ENCODE peak calls at places on chromosomes 2 and 18, in seven cellular contexts. I is omental fat pad; S is AG09309; T is CD8-positive, alpha-beta T cell; V is fibroblast of lung; H is left ventricle myocardium inferior; D is astrocyte of the spinal cord. R is an unnamed sample.

GRCh38 chr2:227301523-227301922 is 23.5 kb upstream of the MFF start:
- DNase-seq in I (no peak), S (no peak), T (no peak), V (no peak), H (no peak), D (no peak), R (no peak)

GRCh38 chr2:174901075-174901474 is 104.1 kb downstream of the CHN1 start:
- DNase-seq in I (no peak), S (no peak), T (no peak), V (no peak), H (no peak), D (no peak), R (no peak)

GRCh38 chr18:46623541-46623940 is 33.5 kb downstream of the LOXHD1 start:
- DNase-seq in I (no peak), S (no peak), T (peak), V (no peak), H (peak), D (no peak), R (no peak)

GRCh38 chr18:36688020-36688965 is 140.5 kb downstream of the TPGS2 start:
- DNase-seq in I (peak), S (no peak), T (peak), V (peak), H (no peak), D (peak), R (no peak)

GRCh38 chr2:120480903-120481445 is 135.0 kb downstream of the INHBB start:
- DNase-seq in I (no peak), S (no peak), T (no peak), V (no peak), H (no peak), D (no peak), R (no peak)

GRCh38 chr2:191691016-191691725 is 13.2 kb downstream of the NABP1 start:
- DNase-seq in I (no peak), S (peak), T (peak), V (peak), H (no peak), D (peak), R (no peak)

GRCh38 chr2:69811018-69811417 is 18.4 kb upstream of the GMCL1 start:
- DNase-seq in I (no peak), S (no peak), T (no peak), V (no peak), H (no peak), D (no peak), R (no peak)

GRCh38 chr2:238098854-238099708 is 1.1 kb upstream of the ESPNL start:
- DNase-seq in I (no peak), S (no peak), T (no peak), V (no peak), H (no peak), D (no peak), R (no peak)

GRCh38 chr18:712401-713134 is at the start of gene ENOSF1:
- DNase-seq in I (peak), S (no peak), T (peak), V (peak), H (peak), D (peak), R (peak)

GRCh38 chr2:195520671-195521155 is 136.3 kb upstream of the SLC39A10 start:
- DNase-seq in I (no peak), S (peak), T (no peak), V (peak), H (no peak), D (peak), R (no peak)

GRCh38 chr2:65261676-65262075 is 34.0 kb downstream of the ACTR2 start:
- DNase-seq in I (no peak), S (no peak), T (no peak), V (peak), H (no peak), D (no peak), R (no peak)

GRCh38 chr2:26325851-26326250 is 20.1 kb upstream of the SELENOI start:
- DNase-seq in I (no peak), S (no peak), T (no peak), V (peak), H (no peak), D (peak), R (no peak)

GRCh38 chr18:57621252-57621607 is 406 bp downstream of the NARS1 start:
- DNase-seq in I (no peak), S (no peak), T (no peak), V (no peak), H (no peak), D (no peak), R (no peak)

GRCh38 chr18:39802648-39803229 is 2152.3 kb upstream of the PIK3C3 start:
- DNase-seq in I (no peak), S (no peak), T (no peak), V (no peak), H (no peak), D (no peak), R (no peak)

GRCh38 chr18:74714796-74715195 is 117.1 kb downstream of the ZNF407 start:
- DNase-seq in I (no peak), S (no peak), T (no peak), V (no peak), H (no peak), D (no peak), R (no peak)

GRCh38 chr2:27932396-27932795 is 41.9 kb downstream of the BABAM2 start:
- DNase-seq in I (no peak), S (no peak), T (no peak), V (peak), H (no peak), D (peak), R (no peak)

GRCh38 chr18:28365406-28365805 is 188.5 kb upstream of the CDH2 start:
- DNase-seq in I (no peak), S (no peak), T (no peak), V (peak), H (no peak), D (peak), R (no peak)

GRCh38 chr2:81007104-81007503 is 702.6 kb upstream of the LRRTM1 start:
- DNase-seq in I (no peak), S (no peak), T (no peak), V (no peak), H (no peak), D (no peak), R (no peak)

GRCh38 chr2:157333304-157334047 is 7.9 kb upstream of the ERMN start:
- DNase-seq in I (no peak), S (no peak), T (no peak), V (no peak), H (no peak), D (no peak), R (no peak)

GRCh38 chr2:196322963-196323810 is 151.8 kb upstream of the STK17B start:
- DNase-seq in I (no peak), S (peak), T (no peak), V (peak), H (no peak), D (peak), R (no peak)

GRCh38 chr2:8337321-8337720 is 344.5 kb upstream of the ID2 start:
- DNase-seq in I (no peak), S (no peak), T (peak), V (no peak), H (no peak), D (no peak), R (no peak)

GRCh38 chr18:11859903-11860407 is 8.7 kb downstream of the CHMP1B start:
- DNase-seq in I (no peak), S (no peak), T (no peak), V (peak), H (no peak), D (peak), R (no peak)

GRCh38 chr18:37565985-37566478 is 434 bp upstream of the CELF4 start:
- DNase-seq in I (no peak), S (no peak), T (no peak), V (peak), H (peak), D (peak), R (no peak)

GRCh38 chr18:8812631-8813030 is 107.3 kb downstream of the MTCL1 start:
- DNase-seq in I (no peak), S (no peak), T (no peak), V (peak), H (no peak), D (peak), R (no peak)

GRCh38 chr2:47904903-47905453 is 1.3 kb downstream of the FBXO11 start:
- DNase-seq in I (no peak), S (no peak), T (no peak), V (peak), H (peak), D (no peak), R (no peak)

GRCh38 chr2:125227843-125228392 is 1202.8 kb downstream of the CNTNAP5 start:
- DNase-seq in I (no peak), S (no peak), T (no peak), V (no peak), H (no peak), D (no peak), R (no peak)
- TF ChIP-seq CTCF in I (no peak), S (no peak), T (no peak), V (peak), H (no peak), D (no peak), R (no peak)

GRCh38 chr2:198656869-198657268 is 800.9 kb downstream of the SATB2 start:
- DNase-seq in I (no peak), S (no peak), T (no peak), V (no peak), H (no peak), D (no peak), R (no peak)

GRCh38 chr2:198662916-198663315 is 794.8 kb downstream of the SATB2 start:
- DNase-seq in I (no peak), S (no peak), T (no peak), V (no peak), H (no peak), D (no peak), R (no peak)

GRCh38 chr2:198659471-198659870 is 798.3 kb downstream of the SATB2 start:
- DNase-seq in I (no peak), S (no peak), T (no peak), V (no peak), H (no peak), D (no peak), R (no peak)

GRCh38 chr2:198660491-198660890 is 797.2 kb downstream of the SATB2 start:
- DNase-seq in I (no peak), S (peak), T (no peak), V (peak), H (no peak), D (peak), R (no peak)

DNA sequence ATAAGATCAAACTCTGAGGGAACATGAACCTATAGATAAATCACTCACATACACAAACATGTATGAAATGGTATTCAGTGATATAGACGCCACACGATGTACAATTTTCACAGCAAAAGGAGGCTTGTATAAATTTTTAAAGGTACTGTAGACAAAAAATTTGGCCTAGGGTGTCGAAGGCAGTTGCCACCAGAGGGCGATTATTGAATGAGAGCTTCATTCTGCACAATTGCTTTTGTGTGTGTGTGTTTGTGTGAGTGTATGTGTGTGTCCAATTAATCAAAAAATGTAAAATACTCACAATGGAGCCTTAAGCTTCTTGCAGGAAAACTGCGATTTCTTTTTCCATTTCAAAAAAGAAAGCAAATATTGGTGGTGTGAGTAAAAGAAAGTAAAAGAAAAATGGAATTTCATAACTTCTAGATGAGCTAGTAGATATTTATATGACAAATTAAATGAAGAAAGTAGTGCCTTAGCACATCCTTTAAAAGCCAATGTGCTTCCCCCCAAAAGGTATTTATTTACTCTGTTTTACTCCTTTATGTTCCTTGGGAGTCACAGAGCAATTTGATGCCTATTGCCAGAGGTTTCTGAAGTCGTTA is 800.1 kb downstream of the SATB2 start:
- DNase-seq in I (no peak), S (peak), T (no peak), V (peak), H (no peak), D (peak), R (no peak)
- TF ChIP-seq CTCF in I (no peak), S (peak), T (no peak), V (peak), H (peak), D (peak), R (no peak)

GRCh38 chr2:129866391-129866790 is 113.1 kb upstream of the RAB6C start:
- DNase-seq in I (no peak), S (no peak), T (no peak), V (no peak), H (no peak), D (no peak), R (no peak)

GRCh38 chr2:129862668-129863067 is 116.8 kb upstream of the RAB6C start:
- DNase-seq in I (no peak), S (no peak), T (no peak), V (no peak), H (no peak), D (no peak), R (no peak)

GRCh38 chr2:129865976-129866375 is 113.5 kb upstream of the RAB6C start:
- DNase-seq in I (no peak), S (no peak), T (no peak), V (no peak), H (no peak), D (no peak), R (no peak)

GRCh38 chr2:129863350-129863749 is 116.1 kb upstream of the RAB6C start:
- DNase-seq in I (no peak), S (no peak), T (no peak), V (no peak), H (no peak), D (no peak), R (no peak)

GRCh38 chr2:129864719-129865118 is 114.7 kb upstream of the RAB6C start:
- DNase-seq in I (no peak), S (no peak), T (no peak), V (no peak), H (no peak), D (no peak), R (no peak)
- TF ChIP-seq CTCF in I (no peak), S (no peak), T (no peak), V (no peak), H (no peak), D (no peak), R (no peak)

GRCh38 chr18:26546875-26547301 is 1.5 kb downstream of the KCTD1 start:
- DNase-seq in I (no peak), S (no peak), T (no peak), V (peak), H (no peak), D (no peak), R (no peak)

GRCh38 chr18:26549103-26549485 is 741 bp upstream of the KCTD1 start:
- DNase-seq in I (no peak), S (no peak), T (no peak), V (peak), H (peak), D (peak), R (no peak)

GRCh38 chr18:26546170-26546874 is 2.0 kb downstream of the KCTD1 start:
- DNase-seq in I (no peak), S (no peak), T (no peak), V (peak), H (no peak), D (peak), R (no peak)

GRCh38 chr18:26548144-26549102 is at the start of gene KCTD1:
- DNase-seq in I (no peak), S (peak), T (peak), V (peak), H (peak), D (peak), R (peak)

GRCh38 chr18:26547302-26548143 is 830 bp downstream of the KCTD1 start:
- DNase-seq in I (no peak), S (peak), T (peak), V (peak), H (peak), D (peak), R (peak)
- TF ChIP-seq CTCF in I (no peak), S (peak), T (no peak), V (peak), H (peak), D (peak), R (no peak)

GRCh38 chr2:145530653-145531052 is 1010.7 kb upstream of the ZEB2 start:
- DNase-seq in I (no peak), S (no peak), T (no peak), V (peak), H (no peak), D (no peak), R (no peak)
- TF ChIP-seq CTCF in I (no peak), S (no peak), T (no peak), V (peak), H (no peak), D (no peak), R (no peak)

DNA sequence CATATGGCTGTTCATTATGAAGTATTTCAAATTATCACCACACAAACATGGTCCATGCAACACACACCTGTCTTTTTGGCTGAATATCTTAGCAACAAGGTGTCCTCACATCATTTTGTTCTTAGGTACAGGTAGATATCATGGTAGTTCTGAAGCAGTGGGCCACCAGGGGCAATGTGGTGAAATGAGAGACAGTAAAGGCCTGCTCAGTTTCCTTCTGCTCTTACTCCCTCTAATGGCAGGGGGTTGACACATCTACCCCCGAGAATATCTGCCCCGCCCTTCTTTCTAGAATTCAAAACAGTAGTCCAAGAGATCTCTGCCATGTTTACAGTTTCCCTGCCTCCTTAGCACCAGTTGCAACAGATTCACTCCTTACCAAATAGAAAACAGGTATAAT is 147.0 kb upstream of the KLHL14 start:
- DNase-seq in I (no peak), S (no peak), T (no peak), V (peak), H (no peak), D (peak), R (no peak)
- TF ChIP-seq CTCF in I (no peak), S (peak), T (no peak), V (peak), H (peak), D (peak), R (peak)

GRCh38 chr2:86441789-86442641 is 844 bp downstream of the KDM3A start:
- DNase-seq in I (no peak), S (no peak), T (peak), V (peak), H (peak), D (peak), R (peak)

GRCh38 chr2:86442642-86443005 is 1.5 kb downstream of the KDM3A start:
- DNase-seq in I (peak), S (peak), T (peak), V (peak), H (peak), D (peak), R (peak)

GRCh38 chr2:86440631-86441391 is at the start of gene KDM3A:
- DNase-seq in I (peak), S (peak), T (peak), V (peak), H (peak), D (peak), R (peak)

GRCh38 chr2:86441392-86441788 is 219 bp downstream of the KDM3A start:
- DNase-seq in I (no peak), S (no peak), T (no peak), V (no peak), H (no peak), D (peak), R (no peak)

DNA sequence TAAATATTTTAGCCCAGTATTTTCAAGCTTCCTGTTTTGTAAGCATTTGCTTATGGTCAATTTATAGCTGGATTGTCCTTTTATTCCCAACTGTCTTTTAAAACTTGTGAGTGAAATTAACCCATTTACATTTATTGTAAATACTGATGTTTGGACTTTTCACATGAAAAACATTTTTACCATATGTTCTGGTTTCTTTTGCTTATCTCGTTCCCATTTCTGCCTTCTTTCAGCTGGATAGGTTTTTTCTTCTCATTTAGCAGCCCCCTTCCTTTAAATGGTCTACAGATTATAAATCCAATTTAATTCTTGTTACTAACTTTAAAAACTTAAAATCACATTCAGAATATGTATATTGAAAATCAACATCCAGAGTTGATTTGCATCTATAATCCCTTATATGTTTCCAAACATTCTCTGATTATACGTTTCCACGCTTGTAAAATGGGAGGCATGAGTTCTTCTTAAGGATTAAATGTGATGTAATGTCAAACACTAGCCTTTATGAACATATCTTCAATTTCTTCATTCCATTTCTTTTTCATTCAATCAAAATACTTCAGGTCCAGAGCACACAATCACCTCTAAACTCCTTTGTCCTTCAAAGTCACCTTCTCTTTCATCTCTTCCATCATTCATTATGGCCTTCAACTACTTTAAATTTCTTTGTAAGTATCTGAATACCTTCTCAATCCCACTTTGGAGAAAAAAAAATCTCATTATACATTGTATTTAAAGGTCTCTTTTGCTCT is 1.1 kb upstream of the KDM3A start:
- DNase-seq in I (no peak), S (no peak), T (no peak), V (no peak), H (no peak), D (peak), R (no peak)
- TF ChIP-seq CTCF in I (no peak), S (no peak), T (no peak), V (no peak), H (no peak), D (no peak), R (no peak)

DNA sequence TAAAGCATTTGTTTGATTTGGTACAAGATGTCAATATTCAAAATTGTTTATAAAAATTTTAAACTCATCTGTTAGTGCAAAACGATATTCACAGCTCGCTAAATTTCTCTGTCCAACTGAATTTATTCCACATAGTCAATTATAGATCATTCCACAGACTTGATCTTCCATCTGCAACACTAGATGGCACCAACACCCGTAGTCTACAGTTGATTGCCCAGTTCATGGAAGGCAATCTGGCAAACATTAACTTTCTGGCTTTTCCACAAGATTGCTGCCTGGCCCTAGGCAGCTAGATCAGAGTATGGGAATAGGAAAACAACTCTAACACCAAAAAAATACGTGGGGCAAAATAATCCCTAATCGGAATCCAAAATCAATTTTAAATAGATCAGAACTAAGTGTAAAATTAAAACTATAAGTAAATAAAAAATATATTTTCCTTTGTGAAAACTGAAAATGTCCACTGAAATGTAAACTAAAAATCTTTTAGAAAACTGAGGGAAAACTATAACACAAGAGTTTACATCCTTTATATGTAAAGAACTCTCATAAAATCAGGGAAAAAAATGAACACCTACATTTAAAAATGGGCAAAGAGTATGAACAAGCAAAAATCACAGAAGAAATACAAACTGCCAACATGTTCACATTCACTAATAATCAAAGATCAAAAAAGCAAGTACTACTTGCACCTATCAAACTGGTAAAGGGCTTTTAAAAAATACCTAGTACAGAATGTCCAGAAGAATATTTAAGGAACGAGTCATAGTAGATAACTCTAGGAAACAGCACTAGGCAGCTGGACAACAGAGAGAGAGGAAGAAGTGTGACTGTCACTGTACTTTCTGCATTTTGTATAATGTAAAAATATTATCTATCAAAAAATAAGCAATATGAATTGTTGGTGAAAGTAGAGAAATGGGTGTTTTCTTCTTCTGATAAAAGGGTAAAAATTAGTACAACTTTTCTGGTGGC is 35.0 kb downstream of the RTN4 start:
- DNase-seq in I (no peak), S (peak), T (peak), V (peak), H (no peak), D (peak), R (no peak)
- TF ChIP-seq CTCF in I (no peak), S (peak), T (peak), V (peak), H (peak), D (peak), R (peak)

R was measured in activated B cell treated with CpG ODN at 0.5 μM for 24 hours.